ENCODE peak calls at places on chromosomes 12 and 14, in ten cellular contexts. E, F, J, U, R, B, D, S, Y and M are unnamed samples.

GRCh38 chr14:50403433-50403832 is 6.8 kb upstream of the CDKL1 start:
- DNase-seq in S (no peak), Y (no peak), F (no peak), R (no peak), U (no peak), B (no peak), J (peak), D (no peak), E (no peak), M (no peak)

GRCh38 chr12:77190022-77190421 is 124.7 kb upstream of the E2F7 start:
- DNase-seq in E (no peak), D (no peak), R (no peak), F (no peak), U (no peak), J (peak), S (no peak), Y (no peak), B (no peak), M (no peak)

GRCh38 chr14:69042309-69043006 is 63.4 kb upstream of the ACTN1 start:
- DNase-seq in Y (no peak), B (peak), D (no peak), R (no peak), U (no peak), F (no peak), S (no peak), J (no peak), E (no peak), M (no peak)

GRCh38 chr14:50101417-50101816 is 15.0 kb downstream of the VCPKMT start:
- DNase-seq in Y (no peak), J (no peak), B (peak), S (no peak), U (no peak), E (no peak), F (no peak), R (no peak), D (no peak), M (no peak)

GRCh38 chr12:128918910-128919309 is 65.6 kb downstream of the GLT1D1 start:
- DNase-seq in Y (no peak), B (no peak), U (no peak), S (no peak), R (no peak), F (no peak), E (no peak), D (no peak), J (no peak), M (no peak)

GRCh38 chr14:105484069-105484996 is 2.4 kb upstream of the CRIP1 start:
- DNase-seq in E (no peak), Y (peak), J (peak), F (no peak), B (no peak), U (no peak), S (no peak), D (no peak), R (peak), M (no peak)

GRCh38 chr12:12748051-12748450 is 30.9 kb downstream of the CDKN1B start:
- DNase-seq in Y (no peak), S (no peak), R (no peak), J (no peak), F (no peak), D (no peak), B (no peak), U (no peak), E (no peak), M (no peak)

GRCh38 chr14:101918125-101918989 is 46.0 kb upstream of the DYNC1H1 start:
- DNase-seq in Y (no peak), U (no peak), S (no peak), B (no peak), D (no peak), R (no peak), J (no peak), F (no peak), E (peak), M (no peak)

GRCh38 chr12:110080410-110080809 is 32.1 kb upstream of the C12orf76 start:
- DNase-seq in S (no peak), E (no peak), D (no peak), R (no peak), F (no peak), J (no peak), B (no peak), Y (no peak), U (peak), M (no peak)

GRCh38 chr12:3363608-3364007 is 127.4 kb upstream of the PRMT8 start:
- DNase-seq in F (no peak), E (peak), S (no peak), R (no peak), J (no peak), U (peak), D (no peak), B (no peak), Y (peak), M (no peak)

GRCh38 chr12:63945777-63946176 is 101.3 kb downstream of the SRGAP1 start:
- DNase-seq in J (no peak), Y (no peak), F (no peak), U (no peak), S (no peak), D (no peak), B (no peak), E (no peak), R (no peak), M (no peak)

GRCh38 chr12:57756406-57757341 is 1.8 kb downstream of the MARCHF9 start:
- DNase-seq in D (peak), Y (no peak), F (peak), S (no peak), R (no peak), J (peak), E (peak), B (no peak), U (peak), M (no peak)

GRCh38 chr14:58272589-58273372 is 25.6 kb upstream of the ARID4A start:
- DNase-seq in Y (no peak), S (no peak), D (no peak), U (no peak), B (no peak), J (peak), R (no peak), E (no peak), F (no peak), M (no peak)

GRCh38 chr12:67921286-67921685 is 68.0 kb upstream of the IFNG-AS1 start:
- DNase-seq in Y (no peak), F (peak), R (no peak), J (no peak), E (no peak), U (no peak), D (no peak), B (no peak), S (no peak), M (no peak)

GRCh38 chr12:66688836-66689439 is 10.1 kb upstream of the GRIP1 start:
- DNase-seq in D (peak), B (peak), Y (no peak), E (peak), F (peak), R (no peak), J (peak), S (no peak), U (peak), M (no peak)

GRCh38 chr14:22188346-22188745 is 400.7 kb downstream of the DAD1 start:
- DNase-seq in Y (no peak), B (no peak), S (no peak), F (no peak), U (no peak), D (no peak), E (no peak), R (no peak), J (no peak), M (no peak)
- TF ChIP-seq CTCF in Y (no peak), B (no peak), S (no peak), F (no peak), U (no peak), D (no peak), E (no peak), R (no peak), J (no peak), M (no peak)

GRCh38 chr12:104653730-104654328 is 197.1 kb downstream of the CHST11 start:
- DNase-seq in J (no peak), F (no peak), R (no peak), B (no peak), S (no peak), Y (no peak), D (no peak), E (peak), U (no peak), M (no peak)
- TF ChIP-seq CTCF in J (peak), F (no peak), R (peak), B (peak), S (no peak), Y (no peak), D (peak), E (peak), U (peak), M (no peak)

GRCh38 chr12:13976880-13977279 is 4.5 kb downstream of the GRIN2B start:
- DNase-seq in E (no peak), B (no peak), F (no peak), S (no peak), R (no peak), Y (no peak), D (no peak), J (no peak), U (no peak), M (no peak)
- TF ChIP-seq CTCF in E (peak), B (no peak), F (no peak), S (no peak), R (no peak), Y (no peak), D (no peak), J (no peak), U (no peak), M (no peak)

DNA sequence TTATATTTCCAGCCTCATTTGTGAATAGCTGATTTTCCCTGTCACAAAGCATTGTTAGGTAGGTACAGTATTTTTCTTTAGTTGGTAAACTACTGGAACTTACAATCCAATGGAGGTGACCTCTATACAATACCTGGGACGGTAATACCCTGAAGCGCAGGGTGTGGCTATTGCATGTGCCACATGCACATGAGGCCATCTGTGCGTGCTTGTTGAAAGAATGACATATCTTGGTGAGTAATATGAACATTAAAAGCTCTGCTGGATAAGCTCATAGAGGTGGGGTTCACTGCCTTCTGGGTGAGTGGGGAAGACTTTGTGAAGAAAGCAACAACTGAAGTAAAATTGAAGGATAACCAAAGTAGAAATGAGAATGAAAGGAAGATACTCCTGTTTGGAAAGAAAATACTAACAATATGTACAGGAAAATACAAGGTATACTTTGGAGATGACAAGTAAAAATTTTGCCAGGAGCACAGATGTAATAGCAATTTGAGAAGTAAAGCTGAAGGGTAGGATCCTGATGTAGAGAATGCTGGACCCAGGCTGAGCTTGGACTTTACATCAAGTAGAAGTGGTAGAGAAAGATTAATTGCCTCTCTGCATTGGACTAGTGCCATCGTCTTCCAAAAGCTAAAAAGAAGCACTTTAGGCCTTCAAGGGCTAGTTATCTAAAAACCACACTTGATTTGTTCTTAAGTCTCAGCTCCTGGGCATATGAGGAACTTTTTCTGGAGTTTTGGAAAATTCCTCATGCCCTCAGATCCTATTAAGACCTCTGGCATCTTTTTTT is 97.1 kb downstream of the SLC38A6 start:
- DNase-seq in J (no peak), F (peak), Y (no peak), S (no peak), U (no peak), B (no peak), E (no peak), R (no peak), D (no peak), M (no peak)
- TF ChIP-seq CTCF in J (no peak), F (no peak), Y (no peak), S (no peak), U (no peak), B (no peak), E (no peak), R (no peak), D (no peak), M (no peak)

DNA sequence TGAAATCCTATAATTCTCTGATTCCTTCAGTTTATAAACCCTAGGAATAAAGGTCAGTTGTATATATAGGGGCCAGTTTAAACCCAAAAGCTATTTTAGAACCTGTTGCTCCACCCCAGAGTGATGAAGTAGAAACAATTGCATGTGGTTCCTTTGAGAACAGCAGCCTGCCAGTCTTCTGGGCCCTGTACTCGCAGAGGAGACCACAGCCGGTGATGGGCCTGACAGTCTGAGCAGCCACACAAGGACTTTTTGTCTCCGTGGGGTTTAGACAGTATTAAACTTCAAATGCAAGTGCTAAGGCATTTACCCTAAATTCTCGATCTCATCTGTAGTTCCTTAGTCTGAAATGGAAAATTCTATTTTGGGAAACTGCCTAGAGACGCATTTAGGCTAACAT is 80.6 kb downstream of the PRICKLE1 start:
- DNase-seq in D (no peak), U (no peak), E (no peak), R (no peak), F (no peak), Y (no peak), J (no peak), B (no peak), S (no peak), M (no peak)
- TF ChIP-seq CTCF in D (no peak), U (no peak), E (no peak), R (no peak), F (no peak), Y (no peak), J (no peak), B (no peak), S (no peak), M (no peak)

GRCh38 chr12:124938066-124938465 is 23.6 kb upstream of the UBC start:
- DNase-seq in D (no peak), R (no peak), B (no peak), J (no peak), E (no peak), S (no peak), Y (no peak), U (no peak), F (no peak), M (no peak)

GRCh38 chr12:124939428-124940142 is 25.1 kb upstream of the UBC start:
- DNase-seq in B (peak), Y (peak), U (peak), S (peak), R (peak), E (peak), F (peak), J (peak), D (peak), M (peak)

GRCh38 chr12:124940143-124940392 is 25.6 kb upstream of the UBC start:
- DNase-seq in S (no peak), D (no peak), Y (no peak), U (no peak), F (no peak), J (no peak), R (no peak), B (no peak), E (no peak), M (peak)

GRCh38 chr12:124940393-124941169 is 26.1 kb upstream of the UBC start:
- DNase-seq in S (peak), Y (peak), E (peak), D (peak), B (peak), J (peak), U (peak), F (peak), R (peak), M (peak)

DNA sequence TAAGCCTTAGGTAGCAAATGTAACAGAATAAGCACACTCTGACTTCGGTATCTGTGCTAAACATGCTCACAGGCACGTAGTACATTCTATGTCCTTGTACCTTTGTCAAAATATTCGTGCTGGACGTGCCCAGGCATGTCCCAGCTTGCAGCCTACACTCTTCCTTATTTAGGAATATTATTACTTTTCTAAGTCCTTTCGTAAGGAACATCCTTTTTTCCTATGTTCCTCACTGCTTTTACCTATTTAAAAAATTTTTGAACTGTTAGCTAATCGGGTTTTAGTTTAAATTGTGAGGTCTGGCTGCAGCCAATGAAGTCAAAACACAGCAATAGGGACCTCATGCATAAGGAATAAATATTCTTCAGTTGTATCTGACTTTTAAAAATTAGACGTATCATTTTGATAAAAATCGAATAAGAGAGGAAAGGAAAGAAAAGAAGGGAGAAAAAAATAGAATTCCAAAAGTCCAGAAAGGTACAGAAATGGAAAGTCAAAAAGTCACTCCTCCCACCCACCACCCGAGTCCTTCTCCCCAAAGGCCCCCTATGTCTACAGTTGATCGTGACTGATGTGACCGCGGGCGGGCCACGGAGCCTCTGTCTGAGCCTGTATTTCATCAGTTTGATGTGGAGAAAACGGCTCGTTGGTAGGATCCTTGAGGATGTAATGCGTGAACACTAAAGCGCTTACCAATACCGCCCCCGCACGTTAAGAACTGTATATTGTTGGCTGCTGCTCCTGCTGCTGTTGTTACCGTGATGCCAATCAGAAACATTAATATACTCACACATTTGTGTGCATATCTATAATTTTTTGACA is 24.4 kb upstream of the UBC start:
- DNase-seq in S (peak), F (peak), B (no peak), D (peak), R (peak), J (peak), E (peak), U (peak), Y (peak), M (peak)
- TF ChIP-seq CTCF in S (no peak), F (peak), B (peak), D (peak), R (peak), J (peak), E (peak), U (no peak), Y (no peak), M (no peak)

DNA sequence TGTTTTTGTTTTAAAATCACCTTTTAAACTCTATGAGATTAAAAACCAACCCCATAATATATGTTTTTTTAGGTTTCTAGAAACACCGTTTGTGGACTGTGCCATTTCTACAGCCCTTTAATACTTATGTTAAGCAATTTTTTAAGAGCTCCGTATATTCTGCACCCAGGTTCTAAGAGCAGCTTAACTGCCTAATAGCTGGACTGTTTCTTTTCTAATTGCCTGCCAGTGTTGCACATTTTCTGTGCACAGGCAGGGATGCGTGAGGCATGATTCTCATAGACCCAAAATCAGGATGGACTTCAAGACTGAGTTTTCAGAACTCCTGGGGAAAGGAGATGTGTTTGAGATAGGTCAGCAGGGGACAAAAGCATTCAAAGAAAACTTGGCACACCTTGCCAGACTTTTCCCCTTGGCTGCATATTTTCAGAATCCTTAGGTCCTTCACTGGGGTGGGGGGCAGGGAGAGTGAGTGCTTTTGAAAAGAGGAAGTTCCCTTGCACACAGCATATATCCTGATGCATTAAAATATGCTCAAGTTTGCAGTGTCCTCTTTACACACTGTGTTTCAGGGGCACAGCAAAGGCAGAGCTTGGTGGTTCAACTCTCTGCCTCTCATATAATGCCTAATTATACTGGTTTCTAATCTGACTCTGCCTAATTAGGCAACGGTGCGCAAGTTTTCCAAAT is 27.9 kb downstream of the TMEM30B start:
- DNase-seq in Y (no peak), E (no peak), B (no peak), R (no peak), D (no peak), J (no peak), S (no peak), F (no peak), U (no peak), M (no peak)
- TF ChIP-seq CTCF in Y (no peak), E (no peak), B (no peak), R (no peak), D (no peak), J (no peak), S (no peak), F (peak), U (no peak), M (no peak)

GRCh38 chr12:6367065-6367968 is 8.0 kb downstream of the SCNN1A start:
- DNase-seq in U (no peak), R (no peak), J (peak), B (no peak), Y (no peak), F (no peak), S (no peak), D (peak), E (no peak), M (no peak)
- TF ChIP-seq CTCF in U (peak), R (peak), J (peak), B (no peak), Y (no peak), F (no peak), S (peak), D (peak), E (peak), M (no peak)

GRCh38 chr12:131827961-131828534 is at the start of gene MMP17:
- DNase-seq in S (no peak), E (peak), F (no peak), D (peak), J (peak), B (no peak), R (peak), U (peak), Y (no peak), M (no peak)
- TF ChIP-seq CTCF in S (no peak), E (peak), F (peak), D (peak), J (no peak), B (no peak), R (no peak), U (no peak), Y (no peak), M (no peak)